ENCODE peak calls at places on chromosomes 5 and 9, in eight cellular contexts. H is breast epithelium; E is A673; P is upper lobe of left lung; O is neuronal stem cell; B is fibroblast of lung; Z is tibial artery; K is CD8-positive, alpha-beta memory T cell. C is an unnamed sample.
A peak's percentile ranks its signal among the peaks of the same experiment; 100 is the strongest.

GRCh38 chr9:96241391-96241809 is 60.6 kb downstream of the HSD17B3 start:
- DNase-seq in Z (no peak), P (no peak), E (no peak), O (no peak), H (peak; percentile 75), B (peak; percentile 39), K (peak; percentile 52), C (no peak)

GRCh38 chr9:15735083-15735974 is 182.5 kb downstream of the CCDC171 start:
- DNase-seq in P (no peak), B (peak; percentile 91), E (peak; percentile 34), K (no peak), O (no peak), Z (no peak), H (no peak), C (no peak)

GRCh38 chr5:180173875-180174586 is 35.0 kb downstream of the RASGEF1C start:
- DNase-seq in Z (no peak), E (no peak), P (no peak), H (peak; percentile 9), K (no peak), O (no peak), B (peak; percentile 89), C (no peak)

GRCh38 chr5:110940136-110940535 is 131.4 kb upstream of the TSLP start:
- DNase-seq in P (no peak), H (no peak), K (no peak), Z (no peak), B (peak; percentile 63), E (no peak), O (no peak), C (no peak)

GRCh38 chr5:110072646-110073045 is 382.9 kb downstream of the MAN2A1 start:
- DNase-seq in B (peak; percentile 19), K (no peak), Z (no peak), E (no peak), H (no peak), P (no peak), O (no peak), C (no peak)

GRCh38 chr5:60131504-60131903 is 238.0 kb upstream of the PDE4D start:
- DNase-seq in P (no peak), B (no peak), H (no peak), O (no peak), Z (no peak), K (no peak), E (no peak), C (no peak)

GRCh38 chr5:91011029-91011428 is 372.1 kb downstream of the ARRDC3 start:
- DNase-seq in Z (no peak), O (no peak), K (no peak), B (no peak), H (no peak), P (no peak), E (no peak), C (no peak)

GRCh38 chr5:514673-515072 is 9.6 kb downstream of the SLC9A3 start:
- DNase-seq in H (no peak), P (no peak), B (no peak), Z (no peak), K (no peak), O (no peak), E (no peak), C (no peak)

GRCh38 chr5:59666709-59667108 is 226.8 kb downstream of the PDE4D start:
- DNase-seq in K (no peak), H (no peak), O (no peak), P (no peak), Z (no peak), E (no peak), B (no peak), C (no peak)

GRCh38 chr5:110267714-110268113 is 458.8 kb downstream of the TMEM232 start:
- DNase-seq in B (no peak), P (no peak), H (no peak), O (no peak), E (no peak), K (no peak), Z (no peak), C (no peak)

GRCh38 chr9:133263557-133263956 is 11.4 kb downstream of the ABO start:
- DNase-seq in E (no peak), K (no peak), H (no peak), P (no peak), Z (no peak), O (no peak), B (no peak), C (no peak)

GRCh38 chr5:73908440-73908839 is 282.4 kb downstream of the ARHGEF28 start:
- DNase-seq in O (no peak), K (no peak), P (no peak), H (no peak), Z (no peak), E (peak; percentile 70), B (peak; percentile 11), C (no peak)

GRCh38 chr5:60340965-60341471 is 358.9 kb downstream of the DEPDC1B start:
- DNase-seq in H (no peak), K (no peak), P (no peak), Z (no peak), B (peak; percentile 50), O (no peak), E (no peak), C (no peak)

GRCh38 chr5:180080670-180081280 is 9.2 kb upstream of the RNF130 start:
- DNase-seq in P (no peak), K (peak; percentile 31), H (no peak), E (no peak), O (no peak), Z (no peak), B (no peak), C (no peak)

GRCh38 chr5:88826959-88827585 is 55.9 kb downstream of the MEF2C start:
- DNase-seq in Z (no peak), K (no peak), B (peak; percentile 78), E (no peak), P (no peak), O (no peak), H (no peak), C (no peak)

GRCh38 chr5:100667021-100667671 is 132.0 kb downstream of the FAM174A start:
- DNase-seq in O (no peak), B (peak; percentile 67), P (no peak), E (peak; percentile 48), K (peak; percentile 24), Z (no peak), H (no peak), C (no peak)

GRCh38 chr5:5302201-5302600 is 120.3 kb upstream of the ICE1 start:
- DNase-seq in P (no peak), O (no peak), E (no peak), H (no peak), Z (no peak), K (no peak), B (no peak), C (no peak)

GRCh38 chr9:85117831-85118230 is 448.3 kb downstream of the NTRK2 start:
- DNase-seq in E (no peak), P (no peak), O (no peak), K (no peak), Z (no peak), H (no peak), B (no peak), C (no peak)

GRCh38 chr5:107661650-107662044 is 9.1 kb downstream of the EFNA5 start:
- DNase-seq in P (no peak), Z (no peak), K (no peak), B (no peak), E (no peak), H (no peak), O (no peak), C (no peak)

GRCh38 chr5:17218353-17219005 is 1.0 kb downstream of the BASP1 start:
- DNase-seq in K (no peak), O (peak; percentile 20), B (peak; percentile 74), P (peak; percentile 88), E (peak; percentile 66), H (no peak), Z (peak; percentile 71), C (peak; percentile 23)

GRCh38 chr5:17217421-17218352 is at the start of gene BASP1:
- DNase-seq in P (peak; percentile 94), E (peak; percentile 94), B (peak; percentile 85), O (peak; percentile 80), K (no peak), H (no peak), Z (peak; percentile 90), C (peak; percentile 73)

GRCh38 chr5:17216176-17216973 is 1.1 kb upstream of the BASP1 start:
- DNase-seq in O (peak; percentile 87), E (peak; percentile 94), K (no peak), B (peak; percentile 70), Z (peak; percentile 88), P (peak; percentile 87), H (peak; percentile 40), C (peak; percentile 59)

GRCh38 chr5:17219006-17219422 is 1.6 kb downstream of the BASP1 start:
- DNase-seq in H (no peak), O (peak; percentile 64), E (peak; percentile 80), B (peak; percentile 44), P (peak; percentile 46), K (no peak), Z (no peak), C (no peak)

DNA sequence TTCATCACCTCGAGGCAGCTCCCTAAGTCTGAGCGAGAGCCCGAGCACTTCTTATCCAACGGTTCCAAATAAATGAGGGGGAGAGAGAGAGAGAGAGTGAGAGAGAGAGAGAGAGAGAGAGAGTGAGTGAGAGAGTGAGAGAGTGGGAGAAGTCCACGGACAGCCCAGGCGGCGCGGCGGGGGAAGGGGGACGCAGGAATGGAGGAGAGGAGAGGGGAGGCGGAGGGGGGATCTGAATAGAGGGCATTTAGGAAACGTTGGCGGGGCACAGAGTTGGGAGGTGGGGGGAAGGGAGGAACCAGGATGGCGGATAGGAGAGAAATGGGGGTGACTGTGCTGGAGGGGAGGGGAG is 481 bp upstream of the BASP1 start:
- DNase-seq in P (peak; percentile 86), H (no peak), Z (peak; percentile 72), B (peak; percentile 73), E (peak; percentile 88), K (no peak), O (peak; percentile 71), C (no peak)
- H3K27ac ChIP-seq in P (peak overlapping the region; percentile 53), H (peak overlapping the region; percentile 26), Z (peak overlapping the region; percentile 85), B (no peak overlapping the region), E (peak overlapping the region; percentile 87), K (no peak overlapping the region), O (peak overlapping the region; percentile 75), C (no peak overlapping the region)

DNA sequence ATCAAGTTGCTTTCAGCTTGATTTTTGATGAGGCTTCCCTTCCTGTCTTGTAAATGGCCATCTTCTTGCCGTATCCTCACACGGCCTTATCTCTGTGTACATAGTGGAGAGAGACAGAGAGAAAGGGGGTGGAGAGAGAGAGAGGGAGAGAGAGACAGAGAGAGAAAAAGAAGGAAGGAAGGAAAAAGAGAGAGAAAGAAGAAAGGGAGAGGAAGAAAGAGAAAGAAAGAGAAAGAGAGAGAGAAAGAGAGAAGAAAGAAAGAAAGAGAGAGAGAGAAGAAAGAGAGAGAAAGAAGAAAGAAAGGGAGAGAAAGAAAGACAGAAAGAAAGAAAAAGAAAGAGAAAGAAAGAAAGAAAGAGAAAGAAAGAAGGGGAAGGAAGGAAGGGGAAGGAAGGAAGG is 46.6 kb downstream of the ITGA1 start:
- DNase-seq in O (no peak), H (no peak), E (no peak), P (no peak), K (no peak), Z (no peak), B (no peak), C (no peak)
- H3K4me3 ChIP-seq in O (no peak overlapping the region), H (no peak overlapping the region), E (no peak overlapping the region), P (no peak overlapping the region), K (no peak overlapping the region), Z (no peak overlapping the region), B (no peak overlapping the region), C (no peak overlapping the region)

GRCh38 chr5:159971038-159971437 is 37.9 kb upstream of the TTC1 start:
- DNase-seq in E (no peak), H (no peak), Z (no peak), B (peak; percentile 77), O (no peak), K (no peak), P (no peak), C (no peak)
- H3K27ac ChIP-seq in E (no peak overlapping the region), H (no peak overlapping the region), Z (no peak overlapping the region), B (no peak overlapping the region), O (no peak overlapping the region), K (no peak overlapping the region), P (no peak overlapping the region), C (no peak overlapping the region)

GRCh38 chr5:141878771-141879759 is 855 bp upstream of the PCDH1 start:
- DNase-seq in P (peak; percentile 90), K (peak; percentile 84), E (peak; percentile 95), O (peak; percentile 98), Z (peak; percentile 93), H (peak; percentile 95), B (peak; percentile 69), C (peak; percentile 86)
- H3K4me3 ChIP-seq in P (peak overlapping the region; percentile 88), K (peak overlapping the region; percentile 75), E (peak overlapping the region; percentile 35), O (peak overlapping the region; percentile 76), Z (peak overlapping the region; percentile 68), H (peak overlapping the region; percentile 91), B (peak overlapping the region; percentile 44), C (peak overlapping the region; percentile 83)

C was measured in left ventricle myocardium inferior.